ENCODE peak calls at places on chromosomes 3 and 15, in eight cellular contexts. I is uterus, N is transverse colon, E is H1, A is body of pancreas, U is breast epithelium, C is upper lobe of left lung, S is Peyer's patch. T is an unnamed sample.

GRCh38 chr3:124851136-124851535 is 36.0 kb downstream of the ITGB5 start:
- DNase-seq in E (no peak), U (no peak), A (no peak), C (no peak), I (no peak), S (no peak), N (no peak), T (no peak)

GRCh38 chr3:180253283-180253682 is 216.5 kb upstream of the PEX5L start:
- DNase-seq in S (no peak), U (no peak), I (no peak), E (no peak), N (no peak), C (no peak), A (no peak), T (no peak)

GRCh38 chr15:25710184-25710583 is 152.9 kb downstream of the ATP10A start:
- DNase-seq in I (no peak), C (peak; percentile 87), A (peak; percentile 64), U (peak; percentile 60), S (peak; percentile 65), N (peak; percentile 15), E (peak; percentile 34), T (peak; percentile 35)

GRCh38 chr15:29039466-29040366 is 153.9 kb downstream of the APBA2 start:
- DNase-seq in I (no peak), N (no peak), S (no peak), U (no peak), C (no peak), E (no peak), A (no peak), T (no peak)

GRCh38 chr3:52204337-52205073 is 6.5 kb downstream of the ALAS1 start:
- DNase-seq in C (no peak), S (no peak), I (no peak), N (peak; percentile 37), U (no peak), E (no peak), A (peak; percentile 69), T (peak; percentile 70)

GRCh38 chr3:123292321-123293310 is 90.9 kb downstream of the SEC22A start:
- DNase-seq in N (no peak), C (peak; percentile 49), U (no peak), S (no peak), I (no peak), A (no peak), E (no peak), T (peak; percentile 10)

GRCh38 chr15:69719527-69719926 is 266.9 kb downstream of the RPLP1 start:
- DNase-seq in N (peak; percentile 44), S (peak; percentile 88), I (no peak), U (no peak), C (no peak), E (no peak), A (peak; percentile 20), T (peak; percentile 32)

GRCh38 chr3:117356296-117356695 is 646.7 kb downstream of the TUSC7 start:
- DNase-seq in A (no peak), C (no peak), N (no peak), I (no peak), S (no peak), U (no peak), E (no peak), T (no peak)

GRCh38 chr15:97902140-97902780 is 58.2 kb upstream of the ARRDC4 start:
- DNase-seq in C (no peak), U (no peak), N (no peak), S (no peak), A (no peak), I (no peak), E (no peak), T (no peak)

DNA sequence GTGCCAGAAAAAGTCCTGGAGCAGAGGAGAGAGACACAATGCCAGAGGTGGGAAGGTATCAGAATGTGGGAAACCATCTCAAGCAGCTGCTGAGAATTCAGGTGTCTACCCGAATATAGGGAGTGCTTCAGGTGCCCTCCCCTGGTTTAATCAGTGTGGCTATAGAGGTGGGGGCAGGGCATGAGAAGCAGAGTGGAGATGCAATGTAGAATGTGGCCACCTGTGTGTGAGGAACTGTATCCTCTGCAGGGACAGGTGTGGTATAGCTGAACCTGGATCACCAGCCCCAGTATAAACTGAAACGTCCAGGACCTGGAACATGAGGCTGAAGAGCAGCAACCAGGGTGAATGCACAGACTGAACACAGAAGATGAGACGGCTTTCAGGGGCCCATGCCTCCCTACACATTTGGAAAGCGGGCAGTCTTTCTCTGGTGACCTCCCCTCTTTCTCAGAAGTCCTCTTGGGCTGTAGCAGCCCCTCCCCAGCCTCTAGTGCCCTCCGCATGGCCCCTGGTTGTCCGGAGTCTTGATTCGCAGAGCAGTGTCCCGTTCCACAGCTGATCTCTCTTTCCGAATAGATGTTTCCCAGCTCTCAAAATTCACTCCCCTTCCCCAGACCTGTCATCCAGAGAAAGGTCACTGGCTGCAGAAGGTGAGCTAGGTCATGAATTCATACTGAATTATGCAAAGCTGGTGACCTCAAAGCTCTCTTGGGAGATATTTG is 103.1 kb downstream of the ABHD5 start:
- DNase-seq in A (no peak), S (no peak), U (no peak), I (no peak), E (no peak), C (no peak), N (no peak), T (no peak)
- H3K27me3 ChIP-seq in A (no peaks in the 10 kb centered on the region), S (no peaks in the 10 kb centered on the region), U (no peaks in the 10 kb centered on the region), I (no peaks in the 10 kb centered on the region), E (peaks cover 2% of the 10 kb centered on the region), C (no peaks in the 10 kb centered on the region), N (no peaks in the 10 kb centered on the region), T (no peaks in the 10 kb centered on the region)

DNA sequence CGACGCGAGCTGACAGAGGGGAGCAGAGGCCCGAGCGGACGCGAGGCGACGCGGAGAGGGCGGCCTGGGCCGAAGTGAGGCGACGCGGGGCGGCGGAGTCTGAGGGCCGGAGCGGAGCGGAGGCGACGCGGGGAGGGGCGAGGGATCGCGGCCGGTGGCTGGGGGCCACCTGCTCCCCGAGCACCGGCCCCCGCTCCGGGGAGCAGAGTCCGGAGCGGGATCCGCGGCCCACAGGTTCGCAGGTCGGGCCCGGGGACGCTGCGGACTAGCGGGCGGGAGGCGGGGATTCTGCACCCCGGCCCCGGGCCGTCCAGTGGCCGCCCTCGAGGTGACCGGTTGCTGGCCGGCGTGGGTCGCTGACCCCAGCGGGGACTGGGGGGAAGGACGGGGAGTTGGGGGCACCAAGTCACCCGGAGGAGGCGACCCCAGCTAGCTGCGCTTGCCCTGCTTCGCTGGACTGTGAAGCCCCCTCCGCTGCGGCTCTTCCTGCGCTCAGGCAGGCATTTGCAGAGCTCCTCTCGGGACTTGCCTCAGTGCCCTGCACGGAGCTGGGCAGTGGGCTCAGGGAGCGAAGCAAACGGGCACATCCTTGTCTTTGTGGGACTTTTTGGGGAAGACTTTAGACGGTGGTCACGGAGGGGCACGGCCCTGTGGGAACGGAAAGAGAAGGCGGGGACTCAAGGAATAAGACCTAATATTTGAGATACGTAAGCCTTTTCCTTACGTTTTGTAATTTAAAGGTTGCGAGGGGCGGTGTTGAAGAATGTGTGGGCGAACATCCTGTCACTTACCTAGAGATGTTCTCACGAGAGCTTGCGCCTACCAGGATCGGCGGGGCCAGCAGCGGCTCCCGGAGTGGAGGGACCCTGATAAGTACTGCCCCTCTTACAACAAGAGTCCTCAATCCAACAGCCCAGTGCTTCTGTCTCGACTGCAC is 568 bp downstream of the HMCES start:
- DNase-seq in U (no peak), C (peak; percentile 83), A (peak; percentile 31), N (peak; percentile 47), S (peak; percentile 65), E (peak; percentile 34), I (peak; percentile 26), T (peak; percentile 38)
- TF ChIP-seq POLR2A in U (no peak), C (peak; percentile 68), A (no peak), N (peak; percentile 34), S (no peak), E (peak; percentile 70), I (no peak), T (no peak)

GRCh38 chr15:64156652-64157331 is 5.3 kb downstream of the SNX22 start:
- DNase-seq in A (no peak), N (no peak), E (no peak), S (no peak), U (no peak), C (no peak), I (no peak), T (no peak)
- H3K4me3 ChIP-seq in A (no peak overlapping the region), N (no peak overlapping the region), E (no peak overlapping the region), S (no peak overlapping the region), U (no peak overlapping the region), C (no peak overlapping the region), I (no peak overlapping the region), T (no peak overlapping the region)

GRCh38 chr15:55742927-55743614 is at the start of gene PRTG:
- DNase-seq in S (peak; percentile 55), C (peak; percentile 95), A (peak; percentile 55), N (peak; percentile 38), I (peak; percentile 77), E (no peak), U (peak; percentile 71), T (peak; percentile 65)

GRCh38 chr15:55741592-55742497 is 1.1 kb downstream of the PRTG start:
- DNase-seq in I (no peak), E (no peak), N (no peak), S (no peak), A (peak; percentile 19), C (no peak), U (no peak), T (no peak)

GRCh38 chr15:55742498-55742926 is 440 bp downstream of the PRTG start:
- DNase-seq in A (peak; percentile 18), S (no peak), N (peak; percentile 13), U (no peak), E (no peak), I (peak; percentile 59), C (peak; percentile 89), T (no peak)

GRCh38 chr15:55743615-55743978 is 645 bp upstream of the PRTG start:
- DNase-seq in S (no peak), A (no peak), N (no peak), E (no peak), I (no peak), U (no peak), C (no peak), T (no peak)

DNA sequence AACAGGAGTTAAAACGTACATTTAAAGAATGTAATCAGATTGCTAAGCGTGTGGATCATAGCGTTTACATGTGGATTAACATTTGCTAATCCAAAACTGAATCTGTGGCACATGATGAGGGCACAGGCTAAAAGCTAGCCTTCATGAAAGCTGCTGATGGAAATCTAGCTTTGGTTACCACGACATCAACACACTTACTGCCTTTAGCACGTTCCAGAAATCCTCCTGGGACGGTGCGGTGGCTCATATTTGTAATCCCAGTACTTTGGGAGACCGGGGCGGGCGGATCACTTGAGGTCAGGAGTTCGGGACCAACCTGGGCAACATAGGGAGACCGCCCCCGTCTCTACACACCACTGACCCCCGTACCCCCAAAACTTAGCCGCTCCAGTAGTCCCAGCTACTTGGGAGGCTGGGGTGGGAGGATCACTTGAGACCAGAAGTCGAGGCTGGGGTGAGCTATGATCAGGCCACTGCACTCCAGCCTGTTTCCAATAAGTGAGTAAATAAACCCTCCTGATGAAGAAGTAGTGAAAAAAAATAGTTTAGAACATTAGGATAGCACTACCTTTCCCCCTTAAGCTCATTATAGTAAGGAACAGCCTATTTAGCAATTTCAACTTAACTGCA is 1.2 kb upstream of the PRTG start:
- DNase-seq in U (no peak), C (no peak), A (no peak), E (no peak), N (no peak), S (no peak), I (no peak), T (no peak)
- H3K27me3 ChIP-seq in U (no peaks in the 10 kb centered on the region), C (peaks cover 14% of the 10 kb centered on the region), A (no peaks in the 10 kb centered on the region), E (peaks cover 66% of the 10 kb centered on the region), N (peaks cover 63% of the 10 kb centered on the region), S (no peaks in the 10 kb centered on the region), I (no peaks in the 10 kb centered on the region), T (no peaks in the 10 kb centered on the region)

GRCh38 chr3:45593708-45594601 is 596 bp upstream of the LIMD1 start:
- DNase-seq in N (peak; percentile 81), I (peak; percentile 57), E (no peak), C (peak; percentile 96), A (peak; percentile 83), U (no peak), S (peak; percentile 88), T (peak; percentile 81)
- TF ChIP-seq POLR2A in N (peak; percentile 48), I (peak; percentile 29), E (peak; percentile 68), C (peak; percentile 89), A (peak; percentile 69), U (no peak), S (no peak), T (no peak)